ENCODE peak calls at places on chromosomes 5 and 9, in ten cellular contexts. One of them, this sample, is unnamed.

GRCh38 chr9:125561497-125562148 is 145.4 kb downstream of the MAPKAP1 start:
- DNase-seq in H9: no peak
- DNase-seq in lower lobe of right lung: no peak
- DNase-seq in effector memory CD4-positive, alpha-beta T cell: no peak
- DNase-seq in OCI-LY7: peak; percentile 9
- DNase-seq in ascending aorta: no peak
- DNase-seq in aorta: no peak
- DNase-seq in HCT116: no peak
- DNase-seq in suprapubic skin: no peak
- DNase-seq in thoracic aorta: no peak
- DNase-seq in this sample: no peak

GRCh38 chr9:92969516-92970466 is 22.5 kb downstream of the FGD3 start:
- DNase-seq in H9: peak; percentile 54
- DNase-seq in thoracic aorta: no peak
- DNase-seq in lower lobe of right lung: no peak
- DNase-seq in effector memory CD4-positive, alpha-beta T cell: no peak
- DNase-seq in ascending aorta: no peak
- DNase-seq in aorta: no peak
- DNase-seq in OCI-LY7: no peak
- DNase-seq in HCT116: no peak
- DNase-seq in suprapubic skin: peak; percentile 32
- DNase-seq in this sample: no peak

GRCh38 chr5:154860123-154860522 is 1.7 kb downstream of the CNOT8 start:
- DNase-seq in thoracic aorta: no peak
- DNase-seq in ascending aorta: no peak
- DNase-seq in suprapubic skin: no peak
- DNase-seq in OCI-LY7: peak; percentile 32
- DNase-seq in HCT116: no peak
- DNase-seq in aorta: no peak
- DNase-seq in H9: no peak
- DNase-seq in lower lobe of right lung: peak; percentile 76
- DNase-seq in effector memory CD4-positive, alpha-beta T cell: no peak
- DNase-seq in this sample: no peak

GRCh38 chr5:169702726-169703481 is 65.8 kb downstream of the DOCK2 start:
- DNase-seq in lower lobe of right lung: no peak
- DNase-seq in effector memory CD4-positive, alpha-beta T cell: no peak
- DNase-seq in HCT116: no peak
- DNase-seq in aorta: no peak
- DNase-seq in thoracic aorta: no peak
- DNase-seq in OCI-LY7: peak; percentile 15
- DNase-seq in suprapubic skin: no peak
- DNase-seq in H9: no peak
- DNase-seq in ascending aorta: no peak
- DNase-seq in this sample: no peak

GRCh38 chr5:10595305-10595677 is 31.4 kb downstream of the ANKRD33B start:
- DNase-seq in aorta: no peak
- DNase-seq in effector memory CD4-positive, alpha-beta T cell: no peak
- DNase-seq in suprapubic skin: no peak
- DNase-seq in H9: no peak
- DNase-seq in OCI-LY7: no peak
- DNase-seq in thoracic aorta: no peak
- DNase-seq in ascending aorta: no peak
- DNase-seq in lower lobe of right lung: no peak
- DNase-seq in HCT116: no peak
- DNase-seq in this sample: no peak

GRCh38 chr9:69120380-69121154 is 53.5 kb upstream of the TJP2 start:
- DNase-seq in aorta: no peak
- DNase-seq in effector memory CD4-positive, alpha-beta T cell: no peak
- DNase-seq in suprapubic skin: peak; percentile 79
- DNase-seq in HCT116: peak; percentile 83
- DNase-seq in ascending aorta: no peak
- DNase-seq in H9: peak; percentile 96
- DNase-seq in thoracic aorta: no peak
- DNase-seq in lower lobe of right lung: peak; percentile 89
- DNase-seq in OCI-LY7: peak; percentile 50
- DNase-seq in this sample: peak; percentile 70

GRCh38 chr5:108369167-108369566 is 12.7 kb downstream of the FBXL17 start:
- DNase-seq in lower lobe of right lung: no peak
- DNase-seq in suprapubic skin: no peak
- DNase-seq in HCT116: no peak
- DNase-seq in thoracic aorta: no peak
- DNase-seq in H9: no peak
- DNase-seq in OCI-LY7: no peak
- DNase-seq in ascending aorta: no peak
- DNase-seq in effector memory CD4-positive, alpha-beta T cell: no peak
- DNase-seq in aorta: no peak
- DNase-seq in this sample: no peak

GRCh38 chr9:98708933-98709911 is at the start of gene GABBR2:
- DNase-seq in aorta: no peak
- DNase-seq in effector memory CD4-positive, alpha-beta T cell: no peak
- DNase-seq in lower lobe of right lung: no peak
- DNase-seq in suprapubic skin: no peak
- DNase-seq in H9: peak; percentile 45
- DNase-seq in HCT116: no peak
- DNase-seq in thoracic aorta: no peak
- DNase-seq in ascending aorta: no peak
- DNase-seq in OCI-LY7: no peak
- DNase-seq in this sample: no peak

GRCh38 chr9:91407580-91408275 is 15.9 kb downstream of the NFIL3 start:
- DNase-seq in OCI-LY7: no peak
- DNase-seq in thoracic aorta: no peak
- DNase-seq in aorta: no peak
- DNase-seq in lower lobe of right lung: no peak
- DNase-seq in suprapubic skin: no peak
- DNase-seq in ascending aorta: no peak
- DNase-seq in HCT116: no peak
- DNase-seq in H9: no peak
- DNase-seq in effector memory CD4-positive, alpha-beta T cell: no peak
- DNase-seq in this sample: no peak

GRCh38 chr9:28166179-28166578 is 592.9 kb upstream of the C9orf72 start:
- DNase-seq in H9: no peak
- DNase-seq in HCT116: no peak
- DNase-seq in aorta: no peak
- DNase-seq in thoracic aorta: no peak
- DNase-seq in OCI-LY7: no peak
- DNase-seq in suprapubic skin: no peak
- DNase-seq in ascending aorta: no peak
- DNase-seq in effector memory CD4-positive, alpha-beta T cell: no peak
- DNase-seq in lower lobe of right lung: no peak
- DNase-seq in this sample: no peak

GRCh38 chr5:95838001-95838520 is 15.5 kb upstream of the GLRX start:
- DNase-seq in effector memory CD4-positive, alpha-beta T cell: no peak
- DNase-seq in thoracic aorta: no peak
- DNase-seq in OCI-LY7: no peak
- DNase-seq in suprapubic skin: no peak
- DNase-seq in ascending aorta: no peak
- DNase-seq in HCT116: no peak
- DNase-seq in lower lobe of right lung: no peak
- DNase-seq in H9: no peak
- DNase-seq in aorta: no peak
- DNase-seq in this sample: no peak

GRCh38 chr5:95835682-95836405 is 13.3 kb upstream of the GLRX start:
- DNase-seq in HCT116: no peak
- DNase-seq in thoracic aorta: no peak
- DNase-seq in effector memory CD4-positive, alpha-beta T cell: no peak
- DNase-seq in lower lobe of right lung: no peak
- DNase-seq in OCI-LY7: no peak
- DNase-seq in H9: no peak
- DNase-seq in ascending aorta: no peak
- DNase-seq in aorta: no peak
- DNase-seq in suprapubic skin: no peak
- DNase-seq in this sample: no peak

GRCh38 chr5:95838552-95838951 is 16.0 kb upstream of the GLRX start:
- DNase-seq in lower lobe of right lung: no peak
- DNase-seq in thoracic aorta: no peak
- DNase-seq in suprapubic skin: no peak
- DNase-seq in OCI-LY7: no peak
- DNase-seq in effector memory CD4-positive, alpha-beta T cell: no peak
- DNase-seq in aorta: no peak
- DNase-seq in H9: no peak
- DNase-seq in ascending aorta: no peak
- DNase-seq in HCT116: no peak
- DNase-seq in this sample: no peak

GRCh38 chr5:95837492-95837891 is 15.0 kb upstream of the GLRX start:
- DNase-seq in lower lobe of right lung: no peak
- DNase-seq in suprapubic skin: no peak
- DNase-seq in aorta: no peak
- DNase-seq in HCT116: no peak
- DNase-seq in effector memory CD4-positive, alpha-beta T cell: no peak
- DNase-seq in thoracic aorta: no peak
- DNase-seq in ascending aorta: no peak
- DNase-seq in OCI-LY7: no peak
- DNase-seq in H9: no peak
- DNase-seq in this sample: no peak

DNA sequence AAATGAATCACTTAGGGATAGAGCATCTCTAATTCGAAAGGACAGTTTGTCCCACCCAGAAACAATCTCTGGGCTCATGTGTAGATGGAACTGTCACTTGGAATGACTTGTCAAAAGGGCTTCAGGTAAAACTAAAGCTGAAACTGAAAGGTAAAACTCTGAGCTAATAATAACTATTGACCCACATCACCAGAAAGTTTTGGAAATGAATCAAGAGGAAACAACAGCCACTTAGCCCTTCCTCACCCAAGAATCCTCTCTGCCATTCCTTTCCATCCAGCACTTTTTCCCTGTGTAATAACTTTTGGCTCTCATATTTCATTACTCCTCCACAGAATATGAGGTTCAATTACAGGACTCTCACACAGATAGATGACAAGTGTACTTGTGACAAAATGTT is 14.0 kb upstream of the GLRX start:
- DNase-seq in lower lobe of right lung: no peak
- DNase-seq in HCT116: no peak
- DNase-seq in ascending aorta: no peak
- DNase-seq in effector memory CD4-positive, alpha-beta T cell: no peak
- DNase-seq in thoracic aorta: no peak
- DNase-seq in suprapubic skin: no peak
- DNase-seq in H9: no peak
- DNase-seq in OCI-LY7: no peak
- DNase-seq in aorta: no peak
- DNase-seq in this sample: no peak
- H3K27ac ChIP-seq in lower lobe of right lung: peak overlapping the region; percentile 95
- H3K27ac ChIP-seq in HCT116: no peak overlapping the region
- H3K27ac ChIP-seq in ascending aorta: peak overlapping the region; percentile 89
- H3K27ac ChIP-seq in effector memory CD4-positive, alpha-beta T cell: peak overlapping the region; percentile 75
- H3K27ac ChIP-seq in thoracic aorta: peak overlapping the region; percentile 59
- H3K27ac ChIP-seq in suprapubic skin: peak overlapping the region; percentile 88
- H3K27ac ChIP-seq in H9: no peak overlapping the region
- H3K27ac ChIP-seq in OCI-LY7: no peak overlapping the region
- H3K27ac ChIP-seq in aorta: no peak overlapping the region
- H3K27ac ChIP-seq in this sample: peak overlapping the region; percentile 68

GRCh38 chr5:104763163-104763562 is 1200.6 kb upstream of the NUDT12 start:
- DNase-seq in thoracic aorta: no peak
- DNase-seq in H9: no peak
- DNase-seq in effector memory CD4-positive, alpha-beta T cell: no peak
- DNase-seq in suprapubic skin: no peak
- DNase-seq in OCI-LY7: no peak
- DNase-seq in lower lobe of right lung: no peak
- DNase-seq in HCT116: no peak
- DNase-seq in aorta: no peak
- DNase-seq in ascending aorta: no peak
- DNase-seq in this sample: no peak
- H3K27ac ChIP-seq in thoracic aorta: no peak overlapping the region
- H3K27ac ChIP-seq in H9: no peak overlapping the region
- H3K27ac ChIP-seq in effector memory CD4-positive, alpha-beta T cell: no peak overlapping the region
- H3K27ac ChIP-seq in suprapubic skin: no peak overlapping the region
- H3K27ac ChIP-seq in OCI-LY7: no peak overlapping the region
- H3K27ac ChIP-seq in lower lobe of right lung: no peak overlapping the region
- H3K27ac ChIP-seq in HCT116: no peak overlapping the region
- H3K27ac ChIP-seq in aorta: no peak overlapping the region
- H3K27ac ChIP-seq in ascending aorta: no peak overlapping the region
- H3K27ac ChIP-seq in this sample: no peak overlapping the region

GRCh38 chr9:11551106-11551505 is 938.3 kb upstream of the PTPRD start:
- DNase-seq in ascending aorta: no peak
- DNase-seq in effector memory CD4-positive, alpha-beta T cell: no peak
- DNase-seq in aorta: no peak
- DNase-seq in thoracic aorta: no peak
- DNase-seq in lower lobe of right lung: no peak
- DNase-seq in OCI-LY7: no peak
- DNase-seq in suprapubic skin: no peak
- DNase-seq in HCT116: no peak
- DNase-seq in H9: no peak
- DNase-seq in this sample: no peak
- H3K27ac ChIP-seq in ascending aorta: no peak overlapping the region
- H3K27ac ChIP-seq in effector memory CD4-positive, alpha-beta T cell: no peak overlapping the region
- H3K27ac ChIP-seq in aorta: no peak overlapping the region
- H3K27ac ChIP-seq in thoracic aorta: no peak overlapping the region
- H3K27ac ChIP-seq in lower lobe of right lung: no peak overlapping the region
- H3K27ac ChIP-seq in OCI-LY7: no peak overlapping the region
- H3K27ac ChIP-seq in suprapubic skin: no peak overlapping the region
- H3K27ac ChIP-seq in HCT116: no peak overlapping the region
- H3K27ac ChIP-seq in H9: no peak overlapping the region
- H3K27ac ChIP-seq in this sample: no peak overlapping the region

GRCh38 chr9:18786196-18786595 is 246.8 kb downstream of the SAXO1 start:
- DNase-seq in H9: no peak
- DNase-seq in effector memory CD4-positive, alpha-beta T cell: no peak
- DNase-seq in thoracic aorta: no peak
- DNase-seq in aorta: no peak
- DNase-seq in OCI-LY7: no peak
- DNase-seq in HCT116: no peak
- DNase-seq in ascending aorta: no peak
- DNase-seq in suprapubic skin: no peak
- DNase-seq in lower lobe of right lung: no peak
- DNase-seq in this sample: no peak

GRCh38 chr9:18788256-18788655 is 244.8 kb downstream of the SAXO1 start:
- DNase-seq in HCT116: no peak
- DNase-seq in aorta: no peak
- DNase-seq in thoracic aorta: no peak
- DNase-seq in ascending aorta: no peak
- DNase-seq in effector memory CD4-positive, alpha-beta T cell: no peak
- DNase-seq in suprapubic skin: no peak
- DNase-seq in OCI-LY7: no peak
- DNase-seq in H9: no peak
- DNase-seq in lower lobe of right lung: no peak
- DNase-seq in this sample: no peak

GRCh38 chr9:18791074-18791473 is 241.9 kb downstream of the SAXO1 start:
- DNase-seq in ascending aorta: no peak
- DNase-seq in suprapubic skin: no peak
- DNase-seq in aorta: no peak
- DNase-seq in H9: peak; percentile 74
- DNase-seq in lower lobe of right lung: no peak
- DNase-seq in OCI-LY7: peak; percentile 15
- DNase-seq in HCT116: peak; percentile 24
- DNase-seq in effector memory CD4-positive, alpha-beta T cell: no peak
- DNase-seq in thoracic aorta: no peak
- DNase-seq in this sample: no peak

GRCh38 chr9:18786936-18787658 is 245.9 kb downstream of the SAXO1 start:
- DNase-seq in lower lobe of right lung: no peak
- DNase-seq in effector memory CD4-positive, alpha-beta T cell: no peak
- DNase-seq in HCT116: no peak
- DNase-seq in OCI-LY7: no peak
- DNase-seq in H9: no peak
- DNase-seq in suprapubic skin: no peak
- DNase-seq in ascending aorta: no peak
- DNase-seq in aorta: no peak
- DNase-seq in thoracic aorta: no peak
- DNase-seq in this sample: no peak

DNA sequence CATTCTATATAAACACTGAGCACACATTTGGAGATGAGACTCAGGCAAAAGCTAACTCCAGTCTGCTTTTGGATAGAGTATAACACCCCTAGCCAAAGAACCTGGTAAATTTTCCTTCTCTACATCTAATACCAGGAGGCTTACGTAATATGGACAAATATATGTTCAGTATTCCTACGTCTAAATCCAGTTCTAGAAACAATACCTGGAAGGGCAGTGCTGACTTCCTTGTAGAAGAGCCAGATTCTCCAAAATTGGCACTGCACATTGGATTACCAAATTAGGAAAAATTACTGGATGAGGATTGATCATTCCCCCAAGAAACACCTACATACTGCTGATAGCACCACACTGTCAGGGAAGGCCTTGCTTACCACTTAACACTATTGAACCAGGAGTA is 247.4 kb downstream of the SAXO1 start:
- DNase-seq in OCI-LY7: no peak
- DNase-seq in HCT116: no peak
- DNase-seq in thoracic aorta: no peak
- DNase-seq in lower lobe of right lung: no peak
- DNase-seq in H9: no peak
- DNase-seq in suprapubic skin: no peak
- DNase-seq in ascending aorta: no peak
- DNase-seq in aorta: no peak
- DNase-seq in effector memory CD4-positive, alpha-beta T cell: no peak
- DNase-seq in this sample: no peak
- H3K27ac ChIP-seq in OCI-LY7: no peak overlapping the region
- H3K27ac ChIP-seq in HCT116: no peak overlapping the region
- H3K27ac ChIP-seq in thoracic aorta: no peak overlapping the region
- H3K27ac ChIP-seq in lower lobe of right lung: peak overlapping the region; percentile 20
- H3K27ac ChIP-seq in H9: no peak overlapping the region
- H3K27ac ChIP-seq in suprapubic skin: peak overlapping the region; percentile 30
- H3K27ac ChIP-seq in ascending aorta: peak overlapping the region; percentile 77
- H3K27ac ChIP-seq in aorta: no peak overlapping the region
- H3K27ac ChIP-seq in effector memory CD4-positive, alpha-beta T cell: no peak overlapping the region
- H3K27ac ChIP-seq in this sample: no peak overlapping the region

This sample was measured in epithelial cell of prostate.